ENCODE peak calls at places on chromosomes 6 and 20, in six cellular contexts. W is HepG2, K is mammary epithelial cell, S is neural progenitor cell, G is GM23248, Q is GM12878. Z is an unnamed sample.

GRCh38 chr6:73074175-73074574 is 151.1 kb downstream of the KHDC1L start:
- DNase-seq in W (no peak), K (peak; percentile 79), S (no peak), G (peak; percentile 87), Q (no peak), Z (no peak)

GRCh38 chr6:31614674-31615578 is at the start of gene AIF1:
- DNase-seq in W (peak; percentile 53), K (no peak), S (no peak), G (no peak), Q (no peak), Z (no peak)

GRCh38 chr6:21935561-21936028 is 342.0 kb downstream of the SOX4 start:
- DNase-seq in W (peak; percentile 36), K (peak; percentile 51), S (peak; percentile 53), G (peak; percentile 72), Q (no peak), Z (no peak)

GRCh38 chr6:116016846-116017545 is 43.7 kb downstream of the FRK start:
- DNase-seq in W (peak; percentile 56), K (no peak), S (no peak), G (no peak), Q (no peak), Z (no peak)

GRCh38 chr6:115706981-115707380 is 353.7 kb downstream of the FRK start:
- DNase-seq in W (no peak), K (no peak), S (no peak), G (no peak), Q (no peak), Z (no peak)

GRCh38 chr20:24873015-24873620 is 76.0 kb upstream of the CST7 start:
- DNase-seq in W (no peak), K (no peak), S (no peak), G (no peak), Q (no peak), Z (no peak)

GRCh38 chr6:118548136-118548535 is at the start of gene PLN:
- DNase-seq in W (no peak), K (no peak), S (no peak), G (no peak), Q (no peak), Z (no peak)

GRCh38 chr6:111691345-111692225 is 85.9 kb upstream of the TRAF3IP2 start:
- DNase-seq in W (no peak), K (no peak), S (no peak), G (no peak), Q (no peak), Z (no peak)

GRCh38 chr6:170208651-170209353 is 82.1 kb downstream of the DLL1 start:
- DNase-seq in W (no peak), K (no peak), S (no peak), G (no peak), Q (no peak), Z (no peak)

GRCh38 chr20:62382306-62383198 is 4.4 kb upstream of the RPS21 start:
- DNase-seq in W (peak; percentile 87), K (peak; percentile 65), S (peak; percentile 90), G (peak; percentile 76), Q (peak; percentile 32), Z (peak; percentile 81)

GRCh38 chr6:18391018-18391417 is 3.9 kb downstream of the RNF144B start:
- DNase-seq in W (no peak), K (no peak), S (no peak), G (no peak), Q (no peak), Z (no peak)

GRCh38 chr6:70474751-70475150 is 61.4 kb downstream of the FAM135A start:
- DNase-seq in W (peak; percentile 4), K (no peak), S (peak; percentile 89), G (no peak), Q (no peak), Z (no peak)

GRCh38 chr6:34094474-34095135 is 51.3 kb downstream of the GRM4 start:
- DNase-seq in W (no peak), K (no peak), S (no peak), G (no peak), Q (no peak), Z (no peak)

GRCh38 chr6:170523256-170524187 is 29.6 kb downstream of the PSMB1 start:
- DNase-seq in W (no peak), K (no peak), S (no peak), G (no peak), Q (no peak), Z (no peak)

GRCh38 chr20:11870411-11870810 is 47.3 kb upstream of the BTBD3 start:
- DNase-seq in W (no peak), K (no peak), S (no peak), G (no peak), Q (no peak), Z (no peak)

GRCh38 chr6:161522286-161522685 is 248.4 kb upstream of the AGPAT4 start:
- DNase-seq in W (no peak), K (no peak), S (no peak), G (no peak), Q (no peak), Z (no peak)

GRCh38 chr6:117552618-117553017 is 49.7 kb downstream of the GOPC start:
- DNase-seq in W (no peak), K (no peak), S (no peak), G (no peak), Q (no peak), Z (no peak)

GRCh38 chr20:15682690-15683089 is 890.6 kb downstream of the KIF16B start:
- DNase-seq in W (no peak), K (no peak), S (no peak), G (peak; percentile 2), Q (no peak), Z (no peak)

GRCh38 chr6:18741741-18742140 is 354.6 kb downstream of the RNF144B start:
- DNase-seq in W (no peak), K (no peak), S (no peak), G (no peak), Q (no peak), Z (no peak)

GRCh38 chr6:128515550-128516513 is 4.6 kb downstream of the PTPRK start:
- DNase-seq in W (no peak), K (no peak), S (no peak), G (peak; percentile 63), Q (no peak), Z (no peak)

GRCh38 chr20:32153156-32153665 is 43.7 kb downstream of the TM9SF4 start:
- DNase-seq in W (no peak), K (no peak), S (no peak), G (no peak), Q (no peak), Z (no peak)

GRCh38 chr6:169082093-169082492 is 171.6 kb downstream of the THBS2 start:
- DNase-seq in W (no peak), K (no peak), S (no peak), G (no peak), Q (no peak), Z (no peak)

GRCh38 chr20:50788868-50789125 is 6.1 kb upstream of the BCAS4 start:
- DNase-seq in W (no peak), K (no peak), S (no peak), G (no peak), Q (no peak), Z (no peak)

GRCh38 chr20:40286991-40287531 is 402.0 kb downstream of the MAFB start:
- DNase-seq in W (no peak), K (peak; percentile 91), S (no peak), G (no peak), Q (no peak), Z (no peak)

GRCh38 chr20:10090588-10091166 is 55.9 kb downstream of the ANKEF1 start:
- DNase-seq in W (peak; percentile 63), K (peak; percentile 58), S (peak; percentile 75), G (peak; percentile 75), Q (no peak), Z (peak; percentile 50)

GRCh38 chr6:45196121-45196520 is 132.0 kb upstream of the RUNX2 start:
- DNase-seq in W (no peak), K (no peak), S (no peak), G (no peak), Q (no peak), Z (peak; percentile 77)

GRCh38 chr20:39289316-39289715 is 327.2 kb downstream of the DHX35 start:
- DNase-seq in W (no peak), K (no peak), S (peak; percentile 46), G (no peak), Q (no peak), Z (peak; percentile 27)

GRCh38 chr6:81981812-81982211 is 229.3 kb upstream of the TENT5A start:
- DNase-seq in W (no peak), K (peak; percentile 63), S (no peak), G (peak; percentile 76), Q (no peak), Z (peak; percentile 31)

GRCh38 chr20:64084209-64085152 is at the start of gene LKAAEAR1:
- DNase-seq in W (no peak), K (no peak), S (peak; percentile 59), G (peak; percentile 29), Q (no peak), Z (no peak)
- TF ChIP-seq EZH2 in W (peak; percentile 96), K (peak; percentile 64), S (no peak), G (peak; percentile 87), Q (no peak), Z (no peak)

GRCh38 chr20:37913563-37914366 is 10.8 kb downstream of the VSTM2L start:
- DNase-seq in W (no peak), K (no peak), S (no peak), G (no peak), Q (no peak), Z (no peak)
- TF ChIP-seq EZH2 in W (no peak), K (no peak), S (no peak), G (no peak), Q (no peak), Z (no peak)

GRCh38 chr6:157235600-157236039 is 87.7 kb downstream of the TMEM242 start:
- DNase-seq in W (peak; percentile 45), K (peak; percentile 16), S (peak; percentile 90), G (peak; percentile 87), Q (no peak), Z (peak; percentile 21)
- TF ChIP-seq EZH2 in W (peak; percentile 96), K (peak; percentile 93), S (no peak), G (peak; percentile 84), Q (no peak), Z (no peak)

GRCh38 chr20:43188234-43188653 is 1.5 kb downstream of the PTPRT start:
- DNase-seq in W (no peak), K (no peak), S (peak; percentile 35), G (no peak), Q (no peak), Z (peak; percentile 9)

GRCh38 chr20:43191143-43191542 is 1.4 kb upstream of the PTPRT start:
- DNase-seq in W (no peak), K (no peak), S (no peak), G (no peak), Q (no peak), Z (no peak)

GRCh38 chr20:43188861-43189613 is 669 bp downstream of the PTPRT start:
- DNase-seq in W (no peak), K (no peak), S (peak; percentile 38), G (no peak), Q (no peak), Z (no peak)

GRCh38 chr20:43190332-43190953 is 737 bp upstream of the PTPRT start:
- DNase-seq in W (no peak), K (no peak), S (peak; percentile 16), G (no peak), Q (no peak), Z (no peak)

DNA sequence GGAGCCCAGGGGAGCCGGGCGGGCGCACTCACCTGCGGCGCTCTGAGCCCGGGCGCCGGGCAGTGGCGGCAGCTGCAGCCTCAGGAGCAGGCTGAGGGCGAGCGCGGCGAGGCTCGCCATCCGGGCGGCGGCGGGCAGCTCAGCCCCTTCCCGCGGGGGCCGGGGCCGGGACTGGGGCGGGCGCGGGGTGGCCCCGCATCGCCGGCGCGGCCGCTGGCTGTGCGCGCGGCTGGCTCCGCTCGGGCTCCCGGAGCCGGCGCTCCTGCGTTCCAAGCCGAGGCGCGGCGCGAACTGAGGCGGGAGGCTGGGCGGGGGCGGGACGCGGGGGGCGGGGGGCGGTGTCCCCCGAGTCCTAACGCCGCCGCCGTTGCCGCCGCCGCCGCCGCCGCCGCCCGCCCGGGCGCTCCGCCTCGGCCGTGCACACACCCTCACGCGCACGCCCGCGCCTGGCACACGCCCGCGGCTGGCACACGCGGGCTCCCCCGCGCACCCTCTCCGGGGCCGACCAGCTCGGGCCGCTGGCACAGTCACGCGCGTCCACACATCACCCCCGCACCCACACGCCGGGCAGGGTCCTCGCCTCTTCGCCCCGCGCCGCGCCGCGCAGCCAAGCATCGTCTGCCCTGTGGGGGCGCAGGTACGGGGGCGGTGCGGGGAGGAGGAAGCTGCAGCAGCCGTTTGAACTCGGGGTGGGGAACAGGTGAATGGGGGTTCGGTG is at the start of gene PTPRT:
- DNase-seq in W (no peak), K (no peak), S (peak; percentile 70), G (no peak), Q (no peak), Z (no peak)
- TF ChIP-seq EZH2 in W (no peak), K (no peak), S (peak; percentile 44), G (no peak), Q (no peak), Z (no peak)

Z was measured in MM.1S.